ENCODE peak calls at places on chromosome 20, in five cellular contexts. One of them, this sample, is unnamed.

GRCh38 chr20:4119854-4120209 is 104.5 kb upstream of the RNF24 start:
- DNase-seq in GM12878: no peak
- DNase-seq in HEK293T: no peak
- DNase-seq in K562: no peak
- DNase-seq in HepG2: no peak
- DNase-seq in this sample: no peak

GRCh38 chr20:41592516-41593192 is 25.5 kb downstream of the CHD6 start:
- DNase-seq in GM12878: no peak
- DNase-seq in HEK293T: no peak
- DNase-seq in K562: no peak
- DNase-seq in HepG2: no peak
- DNase-seq in this sample: no peak

GRCh38 chr20:44734938-44735337 is 10.7 kb upstream of the KCNK15 start:
- DNase-seq in GM12878: no peak
- DNase-seq in HEK293T: no peak
- DNase-seq in K562: no peak
- DNase-seq in HepG2: no peak
- DNase-seq in this sample: no peak

GRCh38 chr20:39630215-39630614 is 668.1 kb downstream of the DHX35 start:
- DNase-seq in GM12878: no peak
- DNase-seq in HEK293T: no peak
- DNase-seq in K562: no peak
- DNase-seq in HepG2: no peak
- DNase-seq in this sample: peak

GRCh38 chr20:34874094-34874654 is 1.5 kb upstream of the GGT7 start:
- DNase-seq in GM12878: peak
- DNase-seq in HEK293T: peak
- DNase-seq in K562: peak
- DNase-seq in HepG2: peak
- DNase-seq in this sample: peak

GRCh38 chr20:47502271-47502730 is 614 bp downstream of the NCOA3 start:
- DNase-seq in GM12878: no peak
- DNase-seq in HEK293T: no peak
- DNase-seq in K562: peak
- DNase-seq in HepG2: no peak
- DNase-seq in this sample: no peak

GRCh38 chr20:23641936-23642751 is 4.4 kb upstream of the CST3 start:
- DNase-seq in GM12878: no peak
- DNase-seq in HEK293T: no peak
- DNase-seq in K562: no peak
- DNase-seq in HepG2: no peak
- DNase-seq in this sample: no peak

GRCh38 chr20:34090645-34091044 is 21.4 kb downstream of the EIF2S2 start:
- DNase-seq in GM12878: no peak
- DNase-seq in HEK293T: no peak
- DNase-seq in K562: no peak
- DNase-seq in HepG2: no peak
- DNase-seq in this sample: no peak

GRCh38 chr20:1906361-1907051 is 11.3 kb downstream of the SIRPA start:
- DNase-seq in GM12878: no peak
- DNase-seq in HEK293T: no peak
- DNase-seq in K562: no peak
- DNase-seq in HepG2: no peak
- DNase-seq in this sample: no peak

GRCh38 chr20:63292904-63293303 is at the start of gene COL20A1:
- DNase-seq in GM12878: no peak
- DNase-seq in HEK293T: no peak
- DNase-seq in K562: no peak
- DNase-seq in HepG2: no peak
- DNase-seq in this sample: peak

GRCh38 chr20:23508896-23509579 is 18.1 kb downstream of the CST8 start:
- DNase-seq in GM12878: no peak
- DNase-seq in HEK293T: no peak
- DNase-seq in K562: no peak
- DNase-seq in HepG2: no peak
- DNase-seq in this sample: no peak

GRCh38 chr20:31673943-31674463 is 36.3 kb downstream of the COX4I2 start:
- DNase-seq in GM12878: no peak
- DNase-seq in HEK293T: no peak
- DNase-seq in K562: peak
- DNase-seq in HepG2: no peak
- DNase-seq in this sample: no peak

GRCh38 chr20:10321138-10321717 is 102.6 kb downstream of the SNAP25 start:
- DNase-seq in GM12878: no peak
- DNase-seq in HEK293T: no peak
- DNase-seq in K562: no peak
- DNase-seq in HepG2: no peak
- DNase-seq in this sample: no peak

GRCh38 chr20:14948416-14948815 is 611.0 kb upstream of the FLRT3 start:
- DNase-seq in GM12878: no peak
- DNase-seq in HEK293T: no peak
- DNase-seq in K562: no peak
- DNase-seq in HepG2: peak
- DNase-seq in this sample: no peak

GRCh38 chr20:658731-659291 is 5.8 kb upstream of the SRXN1 start:
- DNase-seq in GM12878: no peak
- DNase-seq in HEK293T: no peak
- DNase-seq in K562: no peak
- DNase-seq in HepG2: no peak
- DNase-seq in this sample: no peak

GRCh38 chr20:52056203-52057062 is 135.1 kb downstream of the ZFP64 start:
- DNase-seq in GM12878: no peak
- DNase-seq in HEK293T: no peak
- DNase-seq in K562: no peak
- DNase-seq in HepG2: no peak
- DNase-seq in this sample: no peak
- TF ChIP-seq FOXM1 in GM12878: no peak
- TF ChIP-seq FOXM1 in HEK293T: no peak
- TF ChIP-seq FOXM1 in K562: no peak
- TF ChIP-seq FOXM1 in HepG2: no peak
- TF ChIP-seq FOXM1 in this sample: no peak

GRCh38 chr20:17992847-17993508 is 24.2 kb downstream of the MGME1 start:
- DNase-seq in GM12878: no peak
- DNase-seq in HEK293T: no peak
- DNase-seq in K562: no peak
- DNase-seq in HepG2: no peak
- DNase-seq in this sample: no peak

GRCh38 chr20:17993546-17993945 is 24.7 kb downstream of the MGME1 start:
- DNase-seq in GM12878: no peak
- DNase-seq in HEK293T: no peak
- DNase-seq in K562: no peak
- DNase-seq in HepG2: no peak
- DNase-seq in this sample: no peak

GRCh38 chr20:17992224-17992637 is 23.4 kb downstream of the MGME1 start:
- DNase-seq in GM12878: peak
- DNase-seq in HEK293T: no peak
- DNase-seq in K562: no peak
- DNase-seq in HepG2: no peak
- DNase-seq in this sample: no peak

GRCh38 chr20:17998446-17998845 is 29.6 kb downstream of the MGME1 start:
- DNase-seq in GM12878: no peak
- DNase-seq in HEK293T: no peak
- DNase-seq in K562: no peak
- DNase-seq in HepG2: no peak
- DNase-seq in this sample: no peak

DNA sequence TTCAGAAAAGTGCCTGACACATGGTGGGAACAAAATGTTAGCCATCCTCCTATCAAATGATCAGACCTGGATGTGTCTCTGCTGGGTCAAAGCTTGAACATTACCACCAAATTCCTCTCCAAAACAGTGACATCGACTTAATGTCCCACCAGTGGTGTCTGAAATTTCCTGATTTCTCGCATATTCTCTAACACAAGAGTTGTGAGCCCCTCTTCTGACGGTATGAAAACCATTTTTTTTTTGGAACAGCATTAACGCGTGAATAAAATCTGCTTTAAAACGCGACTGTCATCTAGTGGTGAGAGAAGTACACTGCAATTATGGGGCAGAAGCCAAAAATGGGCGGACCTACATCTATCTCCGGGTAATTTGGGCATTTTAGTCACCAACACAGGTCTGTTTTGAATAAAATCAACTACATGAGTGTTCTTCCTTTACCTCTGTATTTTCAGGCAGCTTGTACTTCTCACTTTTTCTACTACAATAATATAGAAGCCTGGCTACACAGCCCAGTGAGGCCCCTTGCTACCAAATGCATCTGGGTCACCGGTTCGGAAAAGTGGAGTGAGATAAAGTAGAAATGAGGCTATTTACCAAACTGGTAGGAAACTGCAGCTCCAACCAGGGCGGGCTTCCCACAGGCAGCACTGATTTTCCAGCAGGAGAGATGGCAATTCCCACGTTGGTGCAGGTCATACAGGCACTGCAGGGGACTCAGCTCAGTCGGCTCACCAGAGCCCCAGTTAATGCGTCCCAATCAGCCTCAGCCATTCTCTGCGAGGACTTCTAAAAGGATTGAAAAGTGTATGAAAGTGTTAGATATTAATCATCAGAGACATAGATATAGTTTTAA is 27.4 kb downstream of the MGME1 start:
- DNase-seq in GM12878: no peak
- DNase-seq in HEK293T: peak
- DNase-seq in K562: peak
- DNase-seq in HepG2: peak
- DNase-seq in this sample: peak
- TF ChIP-seq FOXM1 in GM12878: peak
- TF ChIP-seq FOXM1 in HEK293T: no peak
- TF ChIP-seq FOXM1 in K562: no peak
- TF ChIP-seq FOXM1 in HepG2: no peak
- TF ChIP-seq FOXM1 in this sample: no peak

DNA sequence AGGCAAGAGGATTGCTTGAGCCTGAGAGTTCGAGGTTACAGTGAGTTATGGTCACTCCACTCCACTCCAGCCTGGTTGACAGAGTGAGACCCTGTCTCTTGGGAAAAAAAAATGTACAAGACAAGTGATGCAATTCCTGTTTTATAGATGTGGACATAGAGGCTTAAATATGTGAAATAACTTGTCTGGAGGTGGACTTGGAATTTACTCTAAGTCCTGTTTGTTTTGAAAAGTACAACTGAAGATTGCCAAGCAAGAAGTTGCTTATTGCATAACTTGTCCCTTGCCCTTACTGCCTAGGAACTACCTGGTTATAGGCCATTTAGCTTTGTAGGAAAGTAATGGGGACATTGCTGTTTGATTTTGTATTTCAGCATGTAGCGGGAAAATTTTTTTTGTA is 26.0 kb upstream of the ADIG start:
- DNase-seq in GM12878: no peak
- DNase-seq in HEK293T: no peak
- DNase-seq in K562: no peak
- DNase-seq in HepG2: no peak
- DNase-seq in this sample: no peak
- TF ChIP-seq FOXM1 in GM12878: no peak
- TF ChIP-seq FOXM1 in HEK293T: no peak
- TF ChIP-seq FOXM1 in K562: no peak
- TF ChIP-seq FOXM1 in HepG2: no peak
- TF ChIP-seq FOXM1 in this sample: no peak

DNA sequence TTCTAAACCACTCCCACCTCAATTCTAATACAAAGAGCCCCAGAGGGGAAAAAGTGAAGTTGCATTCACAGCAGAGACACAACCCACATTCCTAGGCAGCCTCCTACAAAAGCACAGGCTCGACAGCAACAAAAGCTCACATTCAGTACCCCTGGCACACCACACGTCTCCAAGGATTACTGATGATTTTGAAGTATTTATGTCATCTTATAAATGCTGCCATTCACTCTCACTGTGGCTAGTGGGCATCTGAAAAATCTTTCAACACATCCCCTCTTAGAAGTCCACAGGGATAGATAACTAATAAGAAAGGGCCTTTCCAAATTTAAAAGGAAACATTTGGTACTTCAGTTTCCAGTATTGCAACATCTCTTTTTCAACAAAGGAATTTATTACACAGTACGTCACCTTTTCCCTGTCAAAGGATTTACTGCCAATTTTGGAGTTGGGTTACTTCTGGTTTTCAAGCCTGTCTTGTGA is 146.7 kb downstream of the TASP1 start:
- DNase-seq in GM12878: no peak
- DNase-seq in HEK293T: peak
- DNase-seq in K562: no peak
- DNase-seq in HepG2: no peak
- DNase-seq in this sample: no peak
- TF ChIP-seq FOXM1 in GM12878: no peak
- TF ChIP-seq FOXM1 in HEK293T: no peak
- TF ChIP-seq FOXM1 in K562: no peak
- TF ChIP-seq FOXM1 in HepG2: no peak
- TF ChIP-seq FOXM1 in this sample: no peak

GRCh38 chr20:32839227-32839981 is 19.3 kb upstream of the EFCAB8 start:
- DNase-seq in GM12878: no peak
- DNase-seq in HEK293T: no peak
- DNase-seq in K562: no peak
- DNase-seq in HepG2: no peak
- DNase-seq in this sample: no peak
- TF ChIP-seq FOXM1 in GM12878: no peak
- TF ChIP-seq FOXM1 in HEK293T: no peak
- TF ChIP-seq FOXM1 in K562: no peak
- TF ChIP-seq FOXM1 in HepG2: no peak
- TF ChIP-seq FOXM1 in this sample: no peak

GRCh38 chr20:60097285-60097684 is 139.1 kb downstream of the CDH26 start:
- DNase-seq in GM12878: no peak
- DNase-seq in HEK293T: no peak
- DNase-seq in K562: no peak
- DNase-seq in HepG2: no peak
- DNase-seq in this sample: no peak

GRCh38 chr20:60091284-60091683 is 133.1 kb downstream of the CDH26 start:
- DNase-seq in GM12878: no peak
- DNase-seq in HEK293T: no peak
- DNase-seq in K562: no peak
- DNase-seq in HepG2: no peak
- DNase-seq in this sample: no peak

GRCh38 chr20:60088236-60088635 is 130.0 kb downstream of the CDH26 start:
- DNase-seq in GM12878: no peak
- DNase-seq in HEK293T: no peak
- DNase-seq in K562: no peak
- DNase-seq in HepG2: no peak
- DNase-seq in this sample: no peak

GRCh38 chr20:60095456-60095855 is 137.2 kb downstream of the CDH26 start:
- DNase-seq in GM12878: no peak
- DNase-seq in HEK293T: no peak
- DNase-seq in K562: no peak
- DNase-seq in HepG2: no peak
- DNase-seq in this sample: no peak

GRCh38 chr20:60092729-60093128 is 134.5 kb downstream of the CDH26 start:
- DNase-seq in GM12878: no peak
- DNase-seq in HEK293T: no peak
- DNase-seq in K562: no peak
- DNase-seq in HepG2: no peak
- DNase-seq in this sample: no peak
- TF ChIP-seq FOXM1 in GM12878: no peak
- TF ChIP-seq FOXM1 in HEK293T: no peak
- TF ChIP-seq FOXM1 in K562: no peak
- TF ChIP-seq FOXM1 in HepG2: no peak
- TF ChIP-seq FOXM1 in this sample: no peak

GRCh38 chr20:29408034-29408695 is 1849.3 kb upstream of the DEFB115 start:
- DNase-seq in GM12878: no peak
- DNase-seq in HEK293T: no peak
- DNase-seq in K562: no peak
- DNase-seq in HepG2: no peak
- DNase-seq in this sample: peak

GRCh38 chr20:29410805-29411457 is 1846.5 kb upstream of the DEFB115 start:
- DNase-seq in GM12878: no peak
- DNase-seq in HEK293T: no peak
- DNase-seq in K562: no peak
- DNase-seq in HepG2: no peak
- DNase-seq in this sample: peak

GRCh38 chr20:29409833-29410804 is 1847.3 kb upstream of the DEFB115 start:
- DNase-seq in GM12878: no peak
- DNase-seq in HEK293T: no peak
- DNase-seq in K562: no peak
- DNase-seq in HepG2: no peak
- DNase-seq in this sample: peak
- TF ChIP-seq FOXM1 in GM12878: no peak
- TF ChIP-seq FOXM1 in HEK293T: no peak
- TF ChIP-seq FOXM1 in K562: no peak
- TF ChIP-seq FOXM1 in HepG2: no peak
- TF ChIP-seq FOXM1 in this sample: no peak

This sample was measured in SK-N-SH.